ENCODE peak calls at places on chromosome 11, in six cellular contexts. T is heart left ventricle, U is A549, Z is suprapubic skin, E is IMR-90, Q is stomach. Y is an unnamed sample.

GRCh38 chr11:121800704-121801516 is 315.1 kb downstream of the BLID start:
- DNase-seq in Z (no peak), E (no peak), Q (no peak), U (no peak), T (peak), Y (no peak)

GRCh38 chr11:86069408-86070086 is 663 bp upstream of the PICALM start:
- DNase-seq in E (peak), U (peak), Q (no peak), Z (no peak), T (peak), Y (no peak)

GRCh38 chr11:66546368-66546965 is at the start of gene ACTN3:
- DNase-seq in E (no peak), T (peak), Q (no peak), Z (no peak), U (peak), Y (no peak)

GRCh38 chr11:48017105-48017874 is 36.9 kb downstream of the PTPRJ start:
- DNase-seq in Z (no peak), T (no peak), Q (no peak), U (no peak), E (no peak), Y (no peak)

GRCh38 chr11:118916842-118917388 is 8.8 kb downstream of the BCL9L start:
- DNase-seq in Q (no peak), Z (peak), U (peak), E (peak), T (peak), Y (no peak)

GRCh38 chr11:721913-722811 is 16.1 kb downstream of the EPS8L2 start:
- DNase-seq in E (no peak), U (no peak), Z (peak), Q (no peak), T (no peak), Y (no peak)

GRCh38 chr11:74636633-74637184 is 44.3 kb downstream of the POLD3 start:
- DNase-seq in T (no peak), U (peak), E (peak), Q (no peak), Z (no peak), Y (no peak)

GRCh38 chr11:116169776-116170175 is 603.0 kb downstream of the BUD13 start:
- DNase-seq in Z (no peak), T (no peak), U (no peak), E (no peak), Q (no peak), Y (no peak)

GRCh38 chr11:18669629-18670162 is 28.9 kb upstream of the TMEM86A start:
- DNase-seq in E (no peak), T (no peak), Z (no peak), U (no peak), Q (no peak), Y (no peak)

GRCh38 chr11:1619449-1619848 is 2.5 kb downstream of the KRTAP5-4 start:
- DNase-seq in T (no peak), Z (no peak), E (peak), U (no peak), Q (no peak), Y (no peak)

DNA sequence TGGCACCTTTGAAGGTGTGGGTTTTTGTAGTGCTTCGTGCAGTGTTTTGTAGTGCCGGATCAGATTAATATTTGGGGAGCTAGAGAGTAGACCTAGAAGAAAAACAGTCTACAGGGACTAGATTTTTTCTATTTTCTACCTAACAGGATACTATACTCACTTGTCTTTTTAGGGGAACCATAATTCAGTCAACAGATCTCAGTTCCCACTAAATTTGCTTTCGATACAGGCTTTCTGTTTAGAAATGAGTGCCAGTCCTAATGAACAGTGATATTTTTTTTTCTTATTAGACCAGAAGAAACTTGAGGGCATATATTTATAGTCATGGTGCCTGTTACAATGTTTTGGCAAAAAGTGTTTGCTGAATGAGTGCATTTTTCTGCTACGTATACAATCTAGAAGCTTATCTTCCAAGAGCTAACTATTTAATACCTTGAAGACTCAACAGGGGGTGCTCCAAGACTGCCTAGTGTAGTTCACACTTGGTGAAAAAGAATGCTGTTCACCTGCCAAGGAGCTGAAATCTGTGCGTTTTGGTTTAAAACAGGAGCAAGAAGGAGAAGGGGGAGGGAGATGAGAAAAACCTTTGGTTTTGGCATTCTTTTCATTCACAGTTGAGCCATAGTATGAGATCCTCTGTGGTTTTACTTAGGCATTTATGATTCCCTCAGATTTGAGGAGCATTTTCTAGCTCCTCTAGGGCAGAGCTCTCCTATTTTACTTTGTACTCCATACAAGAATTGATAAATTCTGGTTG is 44.9 kb upstream of the VSTM5 start:
- DNase-seq in Z (no peak), Q (no peak), E (peak), U (peak), T (no peak), Y (no peak)
- TF ChIP-seq CTCF in Z (peak), Q (peak), E (peak), U (peak), T (peak), Y (peak)

GRCh38 chr11:95647805-95648379 is 141.7 kb downstream of the FAM76B start:
- DNase-seq in Z (no peak), U (no peak), E (no peak), Q (no peak), T (no peak), Y (no peak)
- H3K27ac ChIP-seq in Z (peak), U (no peak), E (no peak), Q (peak), T (no peak), Y (peak)

DNA sequence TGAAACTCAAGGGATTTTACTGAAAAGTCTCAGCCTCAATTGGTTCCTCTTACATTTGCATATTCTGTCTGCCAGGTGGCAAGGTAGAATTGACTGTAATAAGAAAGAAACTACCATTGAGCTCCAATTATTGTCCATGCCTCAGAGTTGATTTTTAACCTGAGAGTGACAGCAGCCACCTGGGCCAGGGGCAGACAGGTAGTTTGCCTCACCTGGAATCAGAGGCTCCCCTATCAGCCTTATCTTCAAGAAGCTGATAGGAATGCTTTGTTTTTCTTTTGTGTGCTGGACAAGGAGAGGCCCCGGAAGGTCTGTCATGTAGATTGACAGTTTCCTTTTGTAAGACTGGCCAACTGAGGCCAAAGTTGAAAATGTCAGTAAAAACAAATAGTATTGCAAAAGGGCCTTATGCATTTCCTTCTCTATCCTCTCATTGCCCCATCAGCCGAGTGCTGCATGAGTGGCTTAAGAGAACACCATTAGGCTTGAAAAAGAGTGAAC is 34.1 kb downstream of the CD44 start:
- DNase-seq in E (peak), Z (no peak), U (no peak), Q (peak), T (peak), Y (no peak)
- TF ChIP-seq POLR2A in E (no peak), Z (no peak), U (no peak), Q (no peak), T (no peak), Y (no peak)

DNA sequence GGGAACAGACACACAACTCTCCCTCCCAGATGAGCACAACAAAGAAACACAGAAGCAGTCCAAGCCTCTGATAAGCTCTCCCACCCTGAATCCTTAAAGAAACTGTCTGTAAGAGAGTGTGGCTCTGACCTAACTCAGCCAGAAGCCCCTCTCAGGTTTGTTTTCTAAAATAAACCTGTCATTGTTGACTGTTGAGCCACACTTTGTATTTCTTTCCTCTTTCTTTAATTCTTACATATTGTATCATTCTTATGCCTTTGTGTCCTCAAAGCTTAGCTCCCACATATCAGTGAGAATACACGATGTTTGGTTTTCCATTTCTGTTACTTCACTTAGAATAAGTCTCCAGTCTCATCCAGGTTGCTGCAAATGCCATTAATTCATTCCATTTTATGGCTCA is 7.8 kb upstream of the OR8D2 start:
- DNase-seq in Z (no peak), E (no peak), U (no peak), T (no peak), Q (no peak), Y (no peak)
- TF ChIP-seq CTCF in Z (no peak), E (no peak), U (no peak), T (no peak), Q (no peak), Y (no peak)

DNA sequence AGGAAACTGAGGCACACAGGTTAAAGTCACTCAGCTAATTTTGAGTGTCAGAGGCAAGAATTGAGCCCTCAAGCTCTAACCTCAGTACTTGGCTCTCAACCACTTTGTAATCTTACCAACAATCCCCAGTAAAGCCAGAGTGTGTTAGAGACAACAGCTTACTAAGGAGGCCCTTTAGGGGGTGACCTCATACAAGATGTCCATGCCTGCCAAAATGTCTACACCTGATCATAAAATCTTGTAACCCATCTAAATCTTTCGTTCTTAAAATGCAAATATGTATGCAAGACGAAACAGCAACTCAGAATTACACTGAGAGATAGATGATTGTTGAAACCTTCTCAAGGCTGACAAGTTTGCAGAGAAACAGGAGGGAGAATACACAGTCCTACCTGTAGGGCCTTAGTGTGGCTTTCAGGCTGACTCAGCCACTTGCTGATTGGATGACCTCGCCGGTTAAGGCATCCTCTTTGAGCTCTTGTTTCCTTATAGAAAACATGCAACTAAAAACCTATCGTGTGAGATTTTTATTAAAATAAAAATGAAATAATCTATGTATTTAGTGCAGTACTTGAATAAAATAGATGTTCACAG is 143.2 kb downstream of the OPCML start:
- DNase-seq in Z (no peak), U (no peak), T (no peak), Q (no peak), E (no peak), Y (no peak)
- H3K27ac ChIP-seq in Z (no peak), U (no peak), T (no peak), Q (no peak), E (no peak), Y (no peak)

GRCh38 chr11:68028802-68029475 is 1.5 kb upstream of the NDUFS8 start:
- DNase-seq in Z (no peak), T (no peak), E (peak), U (peak), Q (no peak), Y (no peak)

GRCh38 chr11:68031136-68031459 is 617 bp downstream of the NDUFS8 start:
- DNase-seq in U (no peak), E (no peak), Z (no peak), T (no peak), Q (no peak), Y (no peak)

GRCh38 chr11:68032997-68033707 is 2.7 kb downstream of the NDUFS8 start:
- DNase-seq in E (no peak), U (no peak), Z (no peak), Q (no peak), T (no peak), Y (no peak)

GRCh38 chr11:68032003-68032402 is 1.5 kb downstream of the NDUFS8 start:
- DNase-seq in U (no peak), Z (no peak), T (no peak), E (no peak), Q (no peak), Y (no peak)

DNA sequence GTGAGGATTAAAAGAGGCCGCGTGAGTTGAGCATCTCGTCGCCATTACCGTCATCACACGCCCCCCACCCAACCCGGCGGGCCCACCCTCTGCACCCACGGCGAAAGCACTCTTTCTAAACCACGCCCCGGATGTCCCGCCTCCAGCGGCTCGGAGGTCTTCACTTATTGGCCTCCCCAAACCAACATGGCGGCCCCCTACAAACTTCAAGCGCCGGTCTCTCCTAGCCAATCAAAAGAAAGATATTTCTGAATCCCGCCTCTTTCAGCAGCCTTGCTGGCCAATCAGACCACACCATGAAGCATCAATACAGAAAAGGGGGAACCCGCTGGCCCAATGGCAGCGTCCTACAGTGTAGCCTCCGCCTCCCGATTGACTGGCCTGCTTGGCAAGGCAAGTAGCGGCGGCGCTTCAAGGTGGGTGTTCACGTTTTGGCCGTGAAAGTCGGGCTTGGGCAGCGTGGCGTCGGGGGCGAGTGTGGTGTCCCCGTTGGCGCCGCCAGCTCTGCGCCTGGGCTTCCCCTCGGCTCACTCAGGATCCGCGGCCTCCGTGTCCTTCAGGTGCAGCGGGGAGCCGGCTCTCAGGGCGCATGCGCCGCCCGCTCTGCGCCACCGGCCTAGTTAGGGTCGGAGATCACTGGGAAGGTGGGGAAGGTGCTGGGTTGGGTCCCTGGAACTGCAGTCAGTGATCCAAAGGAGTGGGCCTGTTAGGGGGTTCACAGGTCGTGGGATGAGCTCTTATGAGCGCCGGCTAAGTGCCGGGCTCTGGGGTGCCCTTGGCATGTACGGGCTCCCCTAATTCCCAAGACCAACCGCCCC is at the start of gene NDUFS8:
- DNase-seq in Q (peak), Z (peak), U (peak), E (peak), T (peak), Y (peak)
- TF ChIP-seq POLR2A in Q (no peak), Z (no peak), U (peak), E (no peak), T (peak), Y (peak)

DNA sequence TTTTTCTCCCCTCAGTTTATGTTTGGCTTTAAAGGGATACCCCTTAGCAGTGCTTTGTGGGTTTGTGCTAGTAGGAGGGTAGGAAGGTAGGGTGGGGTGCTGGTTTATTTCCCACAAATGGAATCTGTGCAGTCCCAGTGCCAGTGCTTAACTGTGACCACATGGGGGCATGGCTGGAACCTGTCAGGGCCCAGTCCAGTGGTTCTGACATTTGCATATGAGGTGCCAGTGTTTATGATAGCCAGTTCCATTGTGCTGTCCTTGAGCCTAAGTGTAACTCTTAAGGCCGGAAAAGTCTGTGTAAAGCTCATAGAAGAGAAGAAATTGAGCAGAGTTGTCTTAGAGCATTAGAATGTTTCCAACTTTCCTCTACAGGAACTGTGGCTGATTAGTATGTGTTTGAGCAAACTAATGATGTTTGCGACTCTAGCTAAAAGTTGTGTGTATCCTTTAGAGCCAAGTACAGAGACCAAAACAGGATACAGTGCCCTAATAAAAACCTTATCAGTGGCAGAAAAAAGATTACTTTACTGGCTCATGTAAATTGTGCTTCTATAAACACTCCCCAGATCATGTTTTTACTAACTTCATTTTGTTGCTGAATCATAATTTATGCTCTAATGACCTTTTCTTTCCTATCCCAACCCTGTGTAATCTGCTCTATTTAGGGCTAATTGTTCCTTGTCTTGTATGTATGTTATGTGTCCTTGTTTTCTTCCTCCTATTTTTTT is 38.1 kb downstream of the DIXDC1 start:
- DNase-seq in Q (no peak), Z (no peak), T (peak), E (no peak), U (peak), Y (no peak)
- TF ChIP-seq CTCF in Q (peak), Z (no peak), T (peak), E (peak), U (no peak), Y (peak)

DNA sequence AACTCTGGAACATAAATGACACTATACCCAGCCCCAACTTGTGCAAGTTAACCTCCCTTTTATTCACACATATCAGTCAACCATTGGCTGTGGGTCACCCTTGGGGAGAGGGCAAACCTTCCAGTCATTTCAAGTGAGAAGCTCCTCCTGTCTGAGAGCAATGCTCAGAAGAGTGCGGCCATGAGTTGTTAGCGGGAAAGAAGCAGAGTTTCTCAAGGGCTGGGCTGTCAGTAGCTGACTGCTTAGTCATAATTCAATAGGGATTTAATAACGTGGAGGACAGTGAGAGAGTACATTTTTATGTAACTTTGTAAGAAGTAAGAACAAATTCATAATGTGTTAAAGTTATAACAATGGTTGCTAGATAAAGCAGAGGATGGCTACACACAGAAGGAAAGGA is 5.1 kb downstream of the PATE2 start:
- DNase-seq in U (no peak), Z (no peak), T (no peak), Q (no peak), E (no peak), Y (no peak)
- H3K27ac ChIP-seq in U (no peak), Z (no peak), T (no peak), Q (no peak), E (no peak), Y (no peak)

DNA sequence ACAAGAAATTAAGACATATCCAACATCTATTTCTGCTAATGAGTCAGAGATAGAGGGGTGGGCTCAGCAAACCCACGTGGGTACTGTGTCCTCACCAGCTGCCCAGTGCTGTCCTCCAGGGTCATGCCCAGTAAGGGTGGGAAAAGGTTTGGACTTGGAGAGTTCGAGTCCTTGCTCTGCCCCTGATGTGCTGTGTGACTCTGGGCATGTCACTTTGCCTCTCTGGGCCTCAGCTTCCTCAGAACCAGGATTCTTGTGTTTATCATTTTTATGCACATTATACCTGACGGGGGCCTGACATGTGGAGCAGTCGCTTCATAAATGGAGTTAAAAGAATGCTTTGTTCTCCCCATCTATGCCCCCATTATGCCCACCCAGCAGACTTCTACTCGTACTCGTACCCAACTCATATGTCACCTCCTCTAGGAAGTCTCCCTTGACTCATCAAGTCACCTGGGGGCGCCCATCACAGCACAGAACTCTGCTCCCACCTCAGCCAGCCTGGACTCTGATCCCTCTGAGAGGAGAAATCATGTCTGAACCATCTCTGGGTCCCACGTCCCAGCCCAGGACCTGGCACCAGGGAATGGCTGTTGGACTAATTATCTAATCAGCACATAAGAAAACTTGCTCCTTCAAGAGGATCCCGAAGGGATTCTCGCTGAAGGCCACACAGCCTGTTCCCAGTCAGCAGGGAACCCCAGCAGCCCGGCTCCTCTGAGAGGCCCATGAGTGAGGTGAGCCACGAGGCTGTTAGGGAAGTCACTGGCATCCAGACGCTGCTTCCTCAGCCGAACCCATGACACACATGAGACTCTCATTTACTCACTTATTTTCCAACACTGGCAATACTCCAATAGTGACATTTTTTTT is 38.7 kb upstream of the TSKU start:
- DNase-seq in Z (peak), Q (no peak), E (peak), T (no peak), U (no peak), Y (no peak)
- TF ChIP-seq POLR2A in Z (no peak), Q (no peak), E (no peak), T (no peak), U (no peak), Y (no peak)